ENCODE peak calls at places on chromosomes 5 and 9, in seven cellular contexts. P, W, E, B, I, K and S are unnamed samples.

GRCh38 chr5:35938518-35939227 is at the start of gene CAPSL:
- DNase-seq in P (no peak), W (peak; percentile 41), E (peak; percentile 13), B (peak; percentile 43), I (peak; percentile 98), K (no peak), S (peak; percentile 81)

GRCh38 chr5:95730011-95730700 is 980 bp upstream of the RHOBTB3 start:
- DNase-seq in P (no peak), W (no peak), E (no peak), B (no peak), I (no peak), K (no peak), S (no peak)

GRCh38 chr9:127316586-127317383 is 52.2 kb downstream of the GARNL3 start:
- DNase-seq in P (no peak), W (no peak), E (no peak), B (no peak), I (no peak), K (no peak), S (peak; percentile 89)

GRCh38 chr5:55544341-55544740 is 9.6 kb upstream of the PLPP1 start:
- DNase-seq in P (no peak), W (no peak), E (no peak), B (no peak), I (no peak), K (no peak), S (no peak)

GRCh38 chr5:1767524-1768282 is 31.9 kb downstream of the MRPL36 start:
- DNase-seq in P (peak; percentile 60), W (no peak), E (no peak), B (no peak), I (no peak), K (no peak), S (no peak)

GRCh38 chr9:122095010-122095767 is 2.1 kb upstream of the TTLL11 start:
- DNase-seq in P (no peak), W (peak; percentile 66), E (peak; percentile 56), B (no peak), I (peak; percentile 86), K (peak; percentile 76), S (no peak)

GRCh38 chr5:123487298-123487697 is 24.7 kb upstream of the CSNK1G3 start:
- DNase-seq in P (no peak), W (no peak), E (no peak), B (no peak), I (no peak), K (no peak), S (no peak)

GRCh38 chr9:125479846-125480615 is 218.4 kb downstream of the GAPVD1 start:
- DNase-seq in P (no peak), W (no peak), E (no peak), B (no peak), I (peak; percentile 36), K (no peak), S (peak; percentile 45)

GRCh38 chr5:67493676-67494075 is 297.1 kb upstream of the CD180 start:
- DNase-seq in P (no peak), W (peak; percentile 37), E (peak; percentile 54), B (no peak), I (peak; percentile 33), K (no peak), S (no peak)

GRCh38 chr5:178428341-178429155 is 161.6 kb downstream of the COL23A1 start:
- DNase-seq in P (no peak), W (peak; percentile 72), E (no peak), B (peak; percentile 82), I (no peak), K (peak; percentile 75), S (peak; percentile 91)

GRCh38 chr5:14687023-14687665 is 22.6 kb downstream of the OTULIN start:
- DNase-seq in P (peak; percentile 40), W (no peak), E (no peak), B (no peak), I (no peak), K (no peak), S (no peak)

GRCh38 chr5:98483301-98483700 is 290.2 kb upstream of the RGMB start:
- DNase-seq in P (no peak), W (no peak), E (no peak), B (no peak), I (no peak), K (no peak), S (no peak)
- H3K27ac ChIP-seq in P (no peak overlapping the region), W (no peak overlapping the region), E (no peak overlapping the region), B (no peak overlapping the region), I (no peak overlapping the region), K (no peak overlapping the region), S (no peak overlapping the region)

DNA sequence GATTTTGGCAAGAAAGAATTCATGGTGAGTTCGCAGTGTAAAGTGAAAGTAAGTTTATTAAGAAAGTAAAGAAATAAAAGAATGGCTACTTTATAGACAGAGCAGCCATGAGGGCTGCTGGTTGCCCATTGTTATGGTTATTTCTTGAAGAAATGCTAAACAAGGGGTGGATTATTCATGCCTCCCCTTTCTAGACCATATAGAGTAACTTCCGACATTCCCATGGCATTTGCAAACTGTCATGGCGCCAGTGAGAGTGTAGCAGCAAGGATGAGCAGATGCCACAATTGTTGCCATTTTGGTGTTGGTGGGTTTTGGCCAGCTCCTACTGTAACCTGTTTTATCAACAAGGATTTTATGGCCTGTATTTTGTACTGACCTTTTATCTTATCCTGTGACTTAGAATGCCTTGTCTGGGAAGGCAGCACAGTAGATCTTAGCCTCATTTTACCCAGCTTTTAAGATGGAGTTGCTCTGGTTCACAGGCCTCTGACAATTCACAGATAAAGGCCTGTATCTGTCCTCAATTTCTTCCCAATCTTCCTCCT is 1026.1 kb upstream of the DMAC1 start:
- DNase-seq in P (no peak), W (no peak), E (no peak), B (no peak), I (peak; percentile 66), K (no peak), S (no peak)
- TF ChIP-seq POLR2AphosphoS5 in P (no peak), W (no peak), E (no peak), B (no peak), I (no peak), K (no peak), S (no peak)

DNA sequence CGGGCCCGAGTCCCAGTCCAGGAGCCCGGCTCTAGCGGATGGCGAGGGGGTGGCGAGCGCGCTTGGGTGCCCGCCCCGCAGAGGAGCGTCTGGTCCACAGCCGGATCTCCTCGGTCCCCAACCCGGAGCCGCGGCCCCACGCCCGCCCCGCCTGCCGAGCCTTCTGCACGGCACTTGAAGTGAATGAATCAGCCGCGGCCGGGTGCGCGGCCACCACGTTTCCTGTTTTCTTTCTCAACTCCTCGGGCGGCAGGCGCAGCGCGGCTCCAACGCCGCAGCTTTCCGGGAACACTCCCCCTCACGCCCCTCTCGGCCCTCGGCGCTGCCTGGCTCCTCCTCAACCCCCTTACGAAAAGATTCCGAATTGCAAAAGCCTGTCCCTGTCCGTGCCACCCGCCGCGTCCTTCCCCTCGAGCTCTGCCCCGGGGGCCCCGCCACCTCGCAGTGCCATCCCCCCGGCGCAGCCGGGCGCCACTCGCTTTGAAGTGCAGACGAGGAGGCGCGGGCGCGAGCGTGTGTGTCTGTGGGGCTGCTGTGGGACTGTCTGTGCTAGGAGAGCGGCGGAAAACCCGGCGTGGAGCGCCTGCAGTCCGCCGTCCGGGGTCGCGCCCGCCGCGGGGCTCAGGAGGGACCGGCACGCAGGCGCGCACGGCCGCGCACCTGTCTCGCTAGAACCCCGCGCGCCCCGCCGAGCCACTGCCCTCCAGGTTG is 456.6 kb downstream of the RAB3C start:
- DNase-seq in P (peak; percentile 96), W (peak; percentile 85), E (peak; percentile 81), B (peak; percentile 26), I (peak; percentile 82), K (peak; percentile 94), S (peak; percentile 97)
- H3K27ac ChIP-seq in P (peak overlapping the region; percentile 79), W (peak overlapping the region; percentile 90), E (peak overlapping the region; percentile 73), B (peak overlapping the region; percentile 73), I (no peak overlapping the region), K (peak overlapping the region; percentile 69), S (peak overlapping the region; percentile 74)

GRCh38 chr5:91839232-91839631 is 456.1 kb upstream of the ARRDC3 start:
- DNase-seq in P (no peak), W (no peak), E (no peak), B (no peak), I (no peak), K (no peak), S (no peak)
- TF ChIP-seq POLR2AphosphoS5 in P (no peak), W (no peak), E (no peak), B (no peak), I (no peak), K (no peak), S (no peak)

GRCh38 chr9:128724744-128725211 is 851 bp upstream of the ZDHHC12 start:
- DNase-seq in P (peak; percentile 86), W (peak; percentile 59), E (peak; percentile 83), B (peak; percentile 51), I (peak; percentile 97), K (no peak), S (no peak)
- H3K27ac ChIP-seq in P (peak overlapping the region; percentile 87), W (peak overlapping the region; percentile 91), E (peak overlapping the region; percentile 88), B (peak overlapping the region; percentile 73), I (peak overlapping the region; percentile 56), K (peak overlapping the region; percentile 66), S (peak overlapping the region; percentile 89)

GRCh38 chr9:130187523-130187846 is 15.3 kb downstream of the NCS1 start:
- DNase-seq in P (no peak), W (no peak), E (no peak), B (no peak), I (no peak), K (no peak), S (no peak)

GRCh38 chr9:130184983-130185382 is 12.8 kb downstream of the NCS1 start:
- DNase-seq in P (no peak), W (no peak), E (no peak), B (no peak), I (peak; percentile 49), K (no peak), S (no peak)

GRCh38 chr9:130186839-130187522 is 14.8 kb downstream of the NCS1 start:
- DNase-seq in P (no peak), W (peak; percentile 56), E (peak; percentile 80), B (peak; percentile 51), I (peak; percentile 60), K (no peak), S (no peak)

GRCh38 chr9:130185494-130186005 is 13.3 kb downstream of the NCS1 start:
- DNase-seq in P (no peak), W (no peak), E (no peak), B (no peak), I (no peak), K (no peak), S (no peak)

DNA sequence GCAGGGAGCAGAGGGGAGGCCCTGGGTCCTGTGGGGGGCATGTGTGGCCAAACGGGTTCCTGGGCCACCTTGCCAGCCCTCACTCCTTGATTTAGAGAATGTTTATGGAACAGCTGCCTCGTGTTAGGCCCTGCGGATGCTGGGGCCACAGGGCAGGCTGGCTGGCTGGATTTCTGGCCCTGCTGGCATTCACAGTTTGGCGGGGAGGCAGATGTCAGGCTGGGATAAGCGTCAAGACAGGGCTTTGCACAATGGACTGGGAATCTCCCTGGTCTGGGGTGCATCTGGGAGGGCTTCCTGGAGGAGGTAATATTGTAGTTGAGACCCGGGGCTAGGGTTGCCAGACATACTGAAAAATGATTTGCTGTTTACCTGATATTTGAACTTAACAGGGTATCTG is 13.8 kb downstream of the NCS1 start:
- DNase-seq in P (no peak), W (no peak), E (no peak), B (no peak), I (no peak), K (no peak), S (no peak)
- TF ChIP-seq POLR2AphosphoS5 in P (no peak), W (no peak), E (peak; percentile 41), B (no peak), I (no peak), K (no peak), S (no peak)